ENCODE peak calls at places on chromosomes 7 and 10, in nine cellular contexts. S is AG04450; Z is naive thymus-derived CD4-positive, alpha-beta T cell; P is HepG2; G is GM23338; B is H1; R is dorsolateral prefrontal cortex; E is right atrium auricular region; V is HCT116. O is an unnamed sample.

GRCh38 chr10:72126872-72127232 is 38.5 kb upstream of the SPOCK2 start:
- DNase-seq in Z (no peak), P (no peak), S (no peak), G (no peak), V (no peak), B (no peak), E (no peak), R (no peak), O (no peak)

GRCh38 chr10:72201293-72201692 is 14.5 kb upstream of the ANAPC16 start:
- DNase-seq in B (no peak), G (no peak), Z (no peak), R (no peak), P (no peak), S (no peak), V (no peak), E (no peak), O (no peak)

GRCh38 chr10:6746782-6747181 is 166.7 kb upstream of the PRKCQ start:
- DNase-seq in G (no peak), E (no peak), S (no peak), P (no peak), R (no peak), V (no peak), Z (no peak), B (no peak), O (no peak)

GRCh38 chr10:11305825-11306601 is 288.3 kb downstream of the CELF2 start:
- DNase-seq in P (no peak), S (no peak), V (no peak), Z (no peak), G (no peak), R (no peak), E (no peak), B (no peak), O (no peak)

GRCh38 chr10:28906934-28907333 is 229.6 kb downstream of the BAMBI start:
- DNase-seq in V (no peak), Z (no peak), R (no peak), E (peak; percentile 52), S (no peak), P (no peak), B (no peak), G (no peak), O (no peak)

GRCh38 chr10:19651549-19651948 is 164.7 kb upstream of the PLXDC2 start:
- DNase-seq in V (no peak), Z (no peak), G (no peak), R (no peak), B (no peak), P (no peak), E (no peak), S (peak; percentile 87), O (no peak)

GRCh38 chr10:31745612-31746376 is 182.8 kb downstream of the ARHGAP12 start:
- DNase-seq in V (peak; percentile 48), S (peak; percentile 71), E (no peak), R (no peak), Z (no peak), B (no peak), P (peak; percentile 10), G (no peak), O (no peak)

GRCh38 chr7:94913391-94913790 is 6.0 kb downstream of the PPP1R9A start:
- DNase-seq in P (no peak), B (no peak), R (no peak), S (no peak), V (no peak), E (no peak), G (no peak), Z (no peak), O (no peak)

GRCh38 chr10:130240409-130240808 is 104.2 kb downstream of the GLRX3 start:
- DNase-seq in R (no peak), B (no peak), G (no peak), V (no peak), E (no peak), S (no peak), P (no peak), Z (no peak), O (no peak)

GRCh38 chr7:73526892-73527821 is 5.1 kb upstream of the BAZ1B start:
- DNase-seq in B (no peak), V (no peak), R (no peak), Z (no peak), P (no peak), G (peak; percentile 45), S (no peak), E (no peak), O (no peak)

GRCh38 chr10:29028486-29028885 is 260.4 kb upstream of the LYZL1 start:
- DNase-seq in G (no peak), V (no peak), R (no peak), P (no peak), Z (no peak), B (no peak), E (no peak), S (no peak), O (no peak)

GRCh38 chr10:123635131-123635530 is 31.0 kb upstream of the GPR26 start:
- DNase-seq in B (no peak), Z (no peak), E (peak; percentile 40), P (no peak), V (no peak), S (no peak), G (no peak), R (no peak), O (no peak)
- H3K4me3 ChIP-seq in B (no peak overlapping the region), Z (no peak overlapping the region), E (no peak overlapping the region), P (no peak overlapping the region), V (no peak overlapping the region), S (no peak overlapping the region), G (no peak overlapping the region), R (no peak overlapping the region), O (no peak overlapping the region)

DNA sequence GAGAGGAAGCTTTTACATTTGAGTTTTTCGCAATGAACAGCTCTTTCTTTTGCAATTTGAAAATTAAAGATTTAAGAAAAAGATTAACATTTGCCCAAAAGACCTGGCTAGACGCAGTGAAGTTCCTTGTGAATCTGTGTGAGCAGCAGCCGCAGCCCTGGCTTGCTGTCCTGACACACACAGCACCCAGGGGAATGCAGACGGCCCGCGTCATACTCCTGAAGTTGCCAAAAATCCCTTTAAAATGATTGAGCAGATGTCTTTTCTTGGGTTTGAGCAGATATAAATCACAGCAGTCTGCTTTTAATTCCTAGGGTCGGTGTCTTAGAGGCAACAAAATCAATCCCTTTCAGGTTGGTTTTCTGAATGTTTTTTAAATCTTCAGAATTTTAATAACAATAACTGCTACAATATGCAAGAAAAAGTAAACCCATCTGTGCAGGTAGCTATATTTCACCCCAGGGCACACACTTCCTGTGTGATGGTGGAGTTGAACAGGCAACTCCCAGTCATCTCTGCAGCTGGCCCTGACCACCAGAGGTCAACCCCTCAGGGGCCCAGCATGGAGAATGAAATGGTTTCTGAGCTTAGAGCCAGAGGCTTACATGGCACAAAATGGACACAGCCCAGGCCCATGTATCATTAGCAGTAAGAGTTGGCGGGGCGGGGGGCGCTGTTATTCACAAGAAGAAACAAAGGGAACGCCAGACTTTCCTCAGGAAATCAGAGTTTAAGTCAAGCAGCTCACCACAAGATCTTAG is 32.2 kb upstream of the TRIL start:
- DNase-seq in Z (no peak), G (peak; percentile 47), E (no peak), V (no peak), R (no peak), S (no peak), P (no peak), B (no peak), O (no peak)
- H3K27me3 ChIP-seq in Z (no peaks in the 10 kb centered on the region), G (no peaks in the 10 kb centered on the region), E (no peaks in the 10 kb centered on the region), V (no peaks in the 10 kb centered on the region), R (no peaks in the 10 kb centered on the region), S (peaks cover 4% of the 10 kb centered on the region), P (no peaks in the 10 kb centered on the region), B (no peaks in the 10 kb centered on the region), O (no peaks in the 10 kb centered on the region)

GRCh38 chr7:155361947-155362346 is 64.3 kb downstream of the INSIG1 start:
- DNase-seq in G (no peak), Z (no peak), R (no peak), E (no peak), P (no peak), V (no peak), S (no peak), B (no peak), O (no peak)

GRCh38 chr7:155362380-155363145 is 64.9 kb downstream of the INSIG1 start:
- DNase-seq in R (no peak), Z (no peak), S (no peak), B (no peak), V (no peak), G (no peak), P (no peak), E (no peak), O (no peak)

GRCh38 chr7:155363852-155364600 is 66.3 kb downstream of the INSIG1 start:
- DNase-seq in B (no peak), V (no peak), R (no peak), P (no peak), G (no peak), S (no peak), Z (no peak), E (no peak), O (no peak)

GRCh38 chr7:155361363-155361680 is 63.6 kb downstream of the INSIG1 start:
- DNase-seq in B (no peak), G (no peak), V (no peak), Z (no peak), R (no peak), E (no peak), P (no peak), S (no peak), O (no peak)

DNA sequence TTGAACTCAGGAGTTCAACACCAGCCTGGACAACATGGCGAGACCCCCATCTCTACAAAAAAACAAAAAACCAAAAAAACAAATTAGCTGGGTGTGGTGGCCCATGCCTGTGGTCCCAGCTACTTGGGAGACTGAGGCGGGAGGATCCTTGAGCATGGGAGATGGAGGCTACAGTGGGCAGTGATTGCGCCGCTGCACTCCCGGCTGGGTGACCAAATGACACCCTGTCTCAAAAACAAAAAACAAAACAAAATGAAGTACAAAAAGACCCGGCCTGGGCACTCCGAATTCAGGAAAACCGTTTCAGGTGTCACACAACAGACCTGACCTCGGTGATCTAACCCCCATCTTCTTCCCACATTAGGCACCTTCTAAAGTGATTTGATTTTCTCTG is 65.5 kb downstream of the INSIG1 start:
- DNase-seq in E (no peak), G (no peak), B (no peak), V (no peak), R (no peak), Z (no peak), S (no peak), P (no peak), O (no peak)
- H3K4me3 ChIP-seq in E (no peak overlapping the region), G (no peak overlapping the region), B (no peak overlapping the region), V (no peak overlapping the region), R (no peak overlapping the region), Z (no peak overlapping the region), S (no peak overlapping the region), P (no peak overlapping the region), O (no peak overlapping the region)

DNA sequence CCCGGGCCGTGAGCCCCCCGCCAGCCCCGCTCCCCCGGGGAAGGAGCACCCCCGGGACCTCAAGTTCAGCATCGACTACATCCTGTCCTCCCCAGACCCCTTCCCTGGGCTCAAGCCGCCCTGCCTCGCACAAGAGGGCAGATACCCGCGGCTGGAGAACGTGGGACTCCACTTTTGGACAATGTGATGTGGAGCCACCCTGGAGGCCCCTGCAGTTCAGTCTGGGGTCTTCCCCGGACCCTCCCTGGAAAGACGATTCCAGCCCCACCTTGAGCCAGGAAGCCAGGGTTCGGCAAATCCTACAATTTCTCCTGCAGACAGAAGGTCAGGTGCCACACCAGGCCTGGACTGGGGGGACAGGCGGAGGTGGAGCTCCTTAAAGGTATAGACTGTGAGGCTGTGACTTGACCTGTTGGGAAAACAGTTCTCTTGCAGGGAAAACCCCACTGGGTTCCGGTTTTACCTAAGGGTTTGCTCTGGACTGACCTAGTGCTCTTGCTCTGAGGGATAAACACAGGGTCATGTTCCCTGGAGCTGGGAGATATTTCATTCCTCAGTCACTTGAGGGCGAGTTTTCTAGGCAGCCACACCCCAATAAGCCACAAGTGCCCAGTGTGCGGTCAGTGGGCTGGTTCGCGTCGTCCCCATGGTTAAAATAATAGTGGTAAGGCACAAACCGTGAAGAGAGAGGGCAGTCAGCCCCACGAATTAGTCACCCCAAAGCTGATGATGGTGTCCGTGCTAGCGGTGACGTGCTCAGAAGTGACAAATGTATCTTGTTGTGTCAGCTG is 1.5 kb downstream of the FOXL3 start:
- DNase-seq in E (no peak), R (no peak), S (no peak), G (no peak), Z (no peak), B (no peak), V (no peak), P (no peak), O (peak; percentile 55)
- H3K27me3 ChIP-seq in E (peaks cover 15% of the 10 kb centered on the region), R (peaks cover 46% of the 10 kb centered on the region), S (peaks cover 65% of the 10 kb centered on the region), G (peaks cover 71% of the 10 kb centered on the region), Z (no peaks in the 10 kb centered on the region), B (peaks cover 50% of the 10 kb centered on the region), V (no peaks in the 10 kb centered on the region), P (peaks cover 3% of the 10 kb centered on the region), O (peaks cover 17% of the 10 kb centered on the region)